ENCODE peak calls at places on chromosomes 4 and X, in eight cellular contexts. C is Panc1; P is foreskin fibroblast; Q is A549; D is fibroblast of the aortic adventitia; X is cardiac muscle cell; S is astrocyte of the spinal cord; A is CD4-positive, alpha-beta T cell. Y is an unnamed sample.

GRCh38 chr4:19580090-19580489 is 671.6 kb upstream of the SLIT2 start:
- DNase-seq in D (peak), X (peak), P (peak), Q (no peak), S (no peak), C (no peak), A (no peak), Y (no peak)

GRCh38 chrX:107979534-107979933 is 2.6 kb downstream of the TEX13B start:
- DNase-seq in X (no peak), Q (no peak), A (no peak), C (no peak), D (no peak), P (no peak), S (no peak), Y (no peak)

GRCh38 chr4:177369372-177369771 is 59.7 kb downstream of the NEIL3 start:
- DNase-seq in S (peak), D (peak), Q (no peak), A (no peak), X (peak), C (no peak), P (peak), Y (no peak)

GRCh38 chr4:186606593-186606992 is 51.2 kb upstream of the MTNR1A start:
- DNase-seq in Q (no peak), P (peak), A (no peak), C (no peak), D (no peak), S (peak), X (peak), Y (no peak)

GRCh38 chr4:20395160-20395773 is 143.6 kb downstream of the SLIT2 start:
- DNase-seq in Q (peak), D (peak), S (no peak), A (peak), P (peak), C (no peak), X (peak), Y (peak)

GRCh38 chr4:18022572-18023039 is 1.1 kb upstream of the LCORL start:
- DNase-seq in P (no peak), C (no peak), A (no peak), Q (no peak), S (peak), X (peak), D (peak), Y (no peak)

GRCh38 chr4:85147481-85148076 is 181.1 kb upstream of the WDFY3 start:
- DNase-seq in A (no peak), X (peak), C (peak), S (peak), D (peak), Q (peak), P (peak), Y (peak)

GRCh38 chrX:17414057-17414658 is 39.2 kb downstream of the NHS start:
- DNase-seq in Q (no peak), S (no peak), A (no peak), X (peak), P (no peak), D (no peak), C (no peak), Y (no peak)

GRCh38 chr4:152633118-152633517 is 46.7 kb downstream of the TMEM154 start:
- DNase-seq in X (no peak), Q (no peak), C (no peak), A (no peak), P (no peak), D (no peak), S (no peak), Y (no peak)

GRCh38 chrX:39771089-39771488 is 326.7 kb downstream of the BCOR start:
- DNase-seq in X (no peak), Q (no peak), S (no peak), D (no peak), C (no peak), A (no peak), P (no peak), Y (no peak)

GRCh38 chr4:56941403-56941802 is 33.7 kb downstream of the REST start:
- DNase-seq in Q (no peak), D (no peak), P (no peak), X (no peak), C (no peak), S (no peak), A (no peak), Y (no peak)

GRCh38 chrX:45485682-45486081 is 285.0 kb upstream of the DIPK2B start:
- DNase-seq in D (peak), A (no peak), C (no peak), X (no peak), P (peak), Q (no peak), S (no peak), Y (no peak)

GRCh38 chrX:38811515-38812239 is 10.4 kb downstream of the MID1IP1 start:
- DNase-seq in D (no peak), P (no peak), C (no peak), S (no peak), X (no peak), Q (no peak), A (no peak), Y (peak)

GRCh38 chr4:74189331-74190043 is 31.6 kb downstream of the MTHFD2L start:
- DNase-seq in D (peak), A (no peak), S (peak), Q (peak), X (peak), P (peak), C (peak), Y (peak)

GRCh38 chr4:80202784-80203553 is 5.7 kb downstream of the PRDM8 start:
- DNase-seq in C (no peak), Q (no peak), P (peak), S (no peak), A (peak), X (peak), D (no peak), Y (peak)

GRCh38 chrX:640641-641040 is 10.1 kb downstream of the SHOX start:
- DNase-seq in Q (no peak), A (no peak), D (no peak), X (no peak), C (no peak), S (no peak), P (no peak), Y (no peak)

GRCh38 chrX:10756365-10756915 is 136.1 kb upstream of the MID1 start:
- DNase-seq in D (peak), C (no peak), S (peak), A (no peak), X (peak), P (peak), Q (peak), Y (no peak)

GRCh38 chrX:32842053-32842452 is 369.3 kb downstream of the DMD start:
- DNase-seq in X (peak), S (no peak), D (no peak), P (no peak), Q (no peak), C (no peak), A (no peak), Y (no peak)

GRCh38 chr4:157664726-157665125 is 444.2 kb downstream of the GRIA2 start:
- DNase-seq in D (peak), A (no peak), S (peak), C (no peak), Q (no peak), P (peak), X (peak), Y (no peak)

GRCh38 chr4:142697303-142697702 is 148.8 kb downstream of the INPP4B start:
- DNase-seq in D (no peak), C (no peak), A (no peak), X (no peak), Q (no peak), S (no peak), P (no peak), Y (no peak)

GRCh38 chr4:30605616-30606015 is 114.6 kb upstream of the PCDH7 start:
- DNase-seq in C (no peak), P (no peak), A (no peak), S (peak), Q (no peak), X (peak), D (peak), Y (no peak)

GRCh38 chrX:72247206-72247944 is 8.5 kb upstream of the ERCC6L start:
- DNase-seq in A (no peak), Q (no peak), X (peak), C (no peak), S (no peak), D (no peak), P (peak), Y (no peak)

GRCh38 chr4:123600921-123601904 is 204.6 kb downstream of the SPRY1 start:
- DNase-seq in C (no peak), X (no peak), P (no peak), Q (no peak), A (no peak), D (no peak), S (no peak), Y (no peak)

GRCh38 chrX:31443654-31444053 is 371.8 kb upstream of the FTHL17 start:
- DNase-seq in X (no peak), S (no peak), Q (no peak), P (no peak), C (no peak), D (no peak), A (no peak), Y (no peak)

GRCh38 chrX:63963382-63963781 is 178.4 kb upstream of the ARHGEF9 start:
- DNase-seq in D (no peak), P (no peak), A (no peak), Q (no peak), C (no peak), S (no peak), X (no peak), Y (no peak)

GRCh38 chr4:36242629-36243354 is 1.5 kb downstream of the ARAP2 start:
- DNase-seq in S (peak), D (no peak), P (peak), X (no peak), Q (no peak), C (no peak), A (no peak), Y (no peak)

GRCh38 chrX:115183980-115184379 is 5.2 kb upstream of the RBMXL3 start:
- DNase-seq in P (peak), X (no peak), Q (no peak), A (no peak), S (no peak), D (no peak), C (no peak), Y (no peak)

GRCh38 chr4:23782778-23783455 is 106.9 kb downstream of the PPARGC1A start:
- DNase-seq in S (no peak), C (no peak), Q (no peak), P (peak), A (no peak), X (no peak), D (no peak), Y (no peak)

GRCh38 chr4:183200453-183200852 is 101.4 kb downstream of the WWC2 start:
- DNase-seq in X (peak), P (peak), Q (no peak), C (no peak), D (peak), A (no peak), S (peak), Y (no peak)

GRCh38 chr4:185011408-185011807 is 6.9 kb upstream of the HELT start:
- DNase-seq in A (peak), C (no peak), X (no peak), Q (no peak), P (peak), S (no peak), D (no peak), Y (no peak)

GRCh38 chr4:168877779-168878491 is 132.1 kb downstream of the CBR4 start:
- DNase-seq in C (no peak), X (peak), A (no peak), D (no peak), P (peak), Q (no peak), S (no peak), Y (peak)

GRCh38 chrX:39855748-39856129 is 242.0 kb downstream of the BCOR start:
- DNase-seq in A (peak), P (peak), X (peak), C (no peak), D (peak), Q (peak), S (no peak), Y (peak)

GRCh38 chr4:31021008-31021407 is 300.8 kb downstream of the PCDH7 start:
- DNase-seq in S (no peak), C (no peak), Q (no peak), X (no peak), D (no peak), A (no peak), P (no peak), Y (no peak)

DNA sequence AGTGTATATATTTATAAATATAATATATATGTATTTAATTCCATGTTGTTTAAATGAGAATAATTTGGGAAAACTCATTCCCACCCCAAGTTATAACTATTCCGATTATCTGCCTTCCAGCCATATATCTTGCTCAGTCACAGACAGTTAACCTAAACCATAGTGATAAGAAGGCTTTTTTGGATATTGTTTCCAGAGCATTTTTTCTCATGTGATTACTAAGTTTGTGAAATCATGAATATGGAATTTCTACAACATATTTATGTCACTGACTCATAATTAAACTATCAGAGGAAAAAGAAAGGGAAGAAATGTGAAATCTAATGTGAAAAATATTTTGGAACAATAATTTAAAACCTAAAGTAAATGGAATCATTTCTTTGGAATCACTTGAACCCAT is 1163.5 kb upstream of the PABPC4L start:
- DNase-seq in Q (no peak), S (peak), C (no peak), D (peak), P (peak), A (no peak), X (peak), Y (no peak)
- TF ChIP-seq CTCF in Q (no peak), S (no peak), C (no peak), D (no peak), P (no peak), A (no peak), X (no peak), Y (no peak)

GRCh38 chr4:104592894-104593470 is 98.3 kb upstream of the CXXC4 start:
- DNase-seq in D (peak), X (peak), A (no peak), S (peak), C (no peak), Q (no peak), P (no peak), Y (no peak)
- TF ChIP-seq CTCF in D (no peak), X (no peak), A (no peak), S (no peak), C (no peak), Q (no peak), P (no peak), Y (no peak)

DNA sequence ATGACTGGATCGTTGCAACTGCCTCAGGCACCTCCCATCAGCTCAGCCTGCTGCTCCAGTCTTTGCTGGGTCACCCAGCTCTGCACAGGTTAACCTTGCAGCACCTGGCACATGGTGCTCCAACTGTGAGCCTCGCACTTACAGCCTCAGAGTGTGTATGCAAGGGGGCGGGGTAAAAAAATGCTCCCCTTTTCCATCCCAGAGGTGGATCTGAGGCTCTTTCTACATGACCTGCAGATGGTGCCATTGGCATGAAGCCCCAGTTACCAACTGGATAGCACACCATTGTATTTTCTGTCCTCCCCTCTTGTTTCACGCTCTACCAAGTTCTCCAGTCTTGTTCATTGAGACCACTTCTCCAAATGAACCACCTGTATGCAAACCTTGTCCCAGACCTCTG is 46.2 kb upstream of the TRPC3 start:
- DNase-seq in P (peak), D (no peak), S (no peak), A (no peak), X (no peak), Q (no peak), C (no peak), Y (no peak)
- TF ChIP-seq CTCF in P (no peak), D (no peak), S (no peak), A (no peak), X (no peak), Q (no peak), C (no peak), Y (no peak)

GRCh38 chr4:54685810-54686209 is 28.1 kb downstream of the KIT start:
- DNase-seq in Q (no peak), X (no peak), C (no peak), S (no peak), D (no peak), A (no peak), P (no peak), Y (no peak)

GRCh38 chr4:54678826-54679225 is 21.1 kb downstream of the KIT start:
- DNase-seq in P (no peak), Q (no peak), D (no peak), S (no peak), C (no peak), A (no peak), X (no peak), Y (no peak)

GRCh38 chr4:54677853-54678650 is 20.3 kb downstream of the KIT start:
- DNase-seq in Q (no peak), P (no peak), S (no peak), A (no peak), D (no peak), X (no peak), C (no peak), Y (no peak)

GRCh38 chr4:54687887-54688841 is 30.4 kb downstream of the KIT start:
- DNase-seq in S (peak), A (no peak), Q (no peak), D (no peak), P (peak), C (no peak), X (no peak), Y (no peak)

GRCh38 chr4:54683616-54684346 is 26.0 kb downstream of the KIT start:
- DNase-seq in D (peak), Q (no peak), X (peak), A (peak), C (peak), P (peak), S (peak), Y (no peak)
- TF ChIP-seq CTCF in D (peak), Q (peak), X (peak), A (peak), C (peak), P (peak), S (peak), Y (peak)

DNA sequence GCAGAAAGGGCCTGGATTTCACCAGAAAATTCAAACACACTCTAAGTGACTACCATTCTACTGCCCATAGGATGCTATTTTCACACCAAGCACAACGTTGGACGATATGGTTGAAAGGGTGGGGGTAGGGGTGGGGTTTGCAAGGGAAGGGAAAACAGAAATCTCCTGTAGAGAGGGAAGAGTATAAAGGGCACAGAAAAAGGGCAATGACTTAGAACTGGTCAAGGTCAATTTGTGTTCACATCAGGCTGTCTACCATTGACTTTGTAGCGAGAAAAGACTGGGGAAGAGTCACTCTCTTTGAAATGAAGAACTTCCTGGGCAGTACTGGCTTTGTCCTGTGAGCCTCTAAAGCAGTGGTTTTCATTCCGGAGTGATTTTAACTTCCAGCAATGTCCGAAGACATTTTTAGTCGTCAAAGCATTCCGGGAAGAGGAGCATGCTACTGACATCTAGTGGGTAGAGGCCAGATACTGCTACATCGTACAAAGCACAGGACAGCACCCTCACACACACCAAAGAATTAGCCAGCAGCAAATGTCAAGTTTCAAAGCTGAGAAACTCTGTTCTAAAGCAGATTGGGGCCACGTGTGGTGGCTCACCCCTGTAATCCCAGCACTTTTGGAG is 48.4 kb upstream of the SLC7A3 start:
- DNase-seq in P (peak), C (no peak), A (no peak), X (peak), D (peak), Q (peak), S (peak), Y (no peak)
- TF ChIP-seq CTCF in P (peak), C (peak), A (no peak), X (peak), D (peak), Q (peak), S (peak), Y (no peak)

GRCh38 chr4:25810016-25810415 is 52.8 kb downstream of the SEL1L3 start:
- DNase-seq in Q (no peak), P (no peak), C (no peak), A (no peak), X (no peak), S (no peak), D (no peak), Y (no peak)

GRCh38 chr4:25810815-25811690 is 51.7 kb downstream of the SEL1L3 start:
- DNase-seq in Q (peak), D (peak), C (peak), S (peak), P (no peak), A (no peak), X (peak), Y (no peak)

GRCh38 chr4:25805255-25805860 is 57.4 kb downstream of the SEL1L3 start:
- DNase-seq in D (no peak), P (no peak), Q (no peak), A (no peak), X (no peak), S (no peak), C (no peak), Y (no peak)

GRCh38 chr4:25801594-25801993 is 61.2 kb downstream of the SEL1L3 start:
- DNase-seq in A (no peak), D (no peak), Q (no peak), C (no peak), X (no peak), S (no peak), P (no peak), Y (no peak)

DNA sequence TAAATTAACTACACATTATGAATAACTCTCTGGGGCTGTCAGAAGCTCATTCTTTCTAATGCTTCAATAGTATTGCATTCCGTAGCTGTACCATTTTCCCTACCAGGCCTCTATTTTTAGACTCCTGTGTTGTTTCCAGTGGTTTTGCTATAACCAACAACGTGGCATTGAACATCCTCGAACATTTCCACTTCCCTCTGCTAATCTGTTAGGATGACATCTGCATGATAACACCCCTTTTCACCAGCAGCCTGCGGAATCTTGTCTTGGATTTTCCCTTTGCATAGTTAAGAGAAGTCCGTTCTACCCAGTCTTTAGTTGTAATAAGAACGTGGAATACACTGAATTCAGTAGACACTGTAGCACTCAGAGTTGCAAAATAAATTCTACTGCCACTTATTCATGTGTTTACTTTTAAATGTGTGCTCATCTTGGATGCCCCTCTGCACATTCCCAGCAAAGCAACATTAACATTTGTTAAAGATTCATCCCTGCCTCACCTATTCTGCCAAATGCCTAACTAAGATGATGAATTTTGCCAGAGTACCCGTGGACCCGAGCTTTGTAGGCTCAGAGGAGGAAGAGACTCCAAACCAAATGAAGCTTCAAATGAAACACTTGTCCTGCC is 55.6 kb downstream of the SEL1L3 start:
- DNase-seq in X (no peak), D (no peak), C (no peak), S (no peak), P (no peak), Q (no peak), A (no peak), Y (no peak)
- TF ChIP-seq CTCF in X (no peak), D (no peak), C (no peak), S (no peak), P (no peak), Q (no peak), A (no peak), Y (no peak)

GRCh38 chrX:14030248-14030592 is 528 bp upstream of the GEMIN8 start:
- DNase-seq in P (peak), C (no peak), X (peak), D (peak), Q (no peak), S (peak), A (no peak), Y (peak)

GRCh38 chrX:14028473-14028872 is 1.2 kb downstream of the GEMIN8 start:
- DNase-seq in A (no peak), D (no peak), S (no peak), Q (no peak), C (no peak), X (no peak), P (peak), Y (peak)

GRCh38 chrX:14029039-14029424 is 660 bp downstream of the GEMIN8 start:
- DNase-seq in S (no peak), A (no peak), P (peak), C (no peak), D (peak), Q (no peak), X (no peak), Y (no peak)

GRCh38 chrX:14029425-14030247 is at the start of gene GEMIN8:
- DNase-seq in C (no peak), S (peak), A (peak), P (peak), X (peak), D (peak), Q (peak), Y (peak)

GRCh38 chrX:14032383-14032782 is 2.7 kb upstream of the GEMIN8 start:
- DNase-seq in Q (peak), D (peak), S (peak), X (peak), P (peak), A (peak), C (no peak), Y (peak)
- TF ChIP-seq CTCF in Q (peak), D (peak), S (peak), X (peak), P (peak), A (peak), C (peak), Y (peak)

Y was measured in GM20000.